ENCODE peak calls at places on chromosomes 3 and 15, in nine cellular contexts. G, F, Y, H, L, C, U, M and I are unnamed samples.

GRCh38 chr3:188296761-188297689 is 143.1 kb downstream of the LPP start:
- DNase-seq in Y (peak; percentile 27), G (no peak), U (peak; percentile 85), C (peak; percentile 79), L (peak; percentile 68), M (peak; percentile 46), H (peak; percentile 73), F (no peak), I (peak; percentile 66)

GRCh38 chr3:179768080-179768479 is 115.2 kb downstream of the USP13 start:
- DNase-seq in L (peak; percentile 67), U (peak; percentile 79), Y (peak; percentile 57), G (peak; percentile 79), M (no peak), H (peak; percentile 22), C (peak; percentile 57), F (no peak), I (peak; percentile 71)

GRCh38 chr3:14324224-14324944 is 78.0 kb upstream of the SLC6A6 start:
- DNase-seq in C (peak; percentile 2), G (no peak), Y (no peak), L (no peak), F (no peak), M (no peak), H (no peak), U (no peak), I (no peak)

GRCh38 chr3:31462050-31462569 is 70.6 kb upstream of the STT3B start:
- DNase-seq in H (no peak), Y (peak; percentile 64), U (peak; percentile 23), F (no peak), G (no peak), M (no peak), L (no peak), C (no peak), I (no peak)

GRCh38 chr15:43903864-43904290 is 77.1 kb downstream of the WDR76 start:
- DNase-seq in H (peak; percentile 44), F (peak; percentile 42), C (peak; percentile 52), M (peak; percentile 32), U (peak; percentile 73), L (peak; percentile 41), G (peak; percentile 81), Y (peak; percentile 73), I (peak; percentile 61)

GRCh38 chr3:121574449-121574848 is 6.7 kb downstream of the ARGFX start:
- DNase-seq in C (peak; percentile 77), M (no peak), Y (peak; percentile 64), H (peak; percentile 65), G (no peak), F (peak; percentile 58), U (peak; percentile 56), L (no peak), I (no peak)

GRCh38 chr3:171548918-171549317 is 88.7 kb upstream of the TNIK start:
- DNase-seq in Y (no peak), C (no peak), G (no peak), H (no peak), F (no peak), U (peak; percentile 70), L (no peak), M (no peak), I (no peak)

GRCh38 chr3:119292666-119293065 is 1.5 kb upstream of the ARHGAP31 start:
- DNase-seq in M (no peak), L (no peak), U (no peak), G (no peak), H (no peak), Y (no peak), C (no peak), F (no peak), I (no peak)

GRCh38 chr3:39121626-39122025 is 14.1 kb downstream of the TTC21A start:
- DNase-seq in U (no peak), Y (no peak), F (no peak), L (no peak), M (no peak), H (no peak), C (no peak), G (no peak), I (no peak)

DNA sequence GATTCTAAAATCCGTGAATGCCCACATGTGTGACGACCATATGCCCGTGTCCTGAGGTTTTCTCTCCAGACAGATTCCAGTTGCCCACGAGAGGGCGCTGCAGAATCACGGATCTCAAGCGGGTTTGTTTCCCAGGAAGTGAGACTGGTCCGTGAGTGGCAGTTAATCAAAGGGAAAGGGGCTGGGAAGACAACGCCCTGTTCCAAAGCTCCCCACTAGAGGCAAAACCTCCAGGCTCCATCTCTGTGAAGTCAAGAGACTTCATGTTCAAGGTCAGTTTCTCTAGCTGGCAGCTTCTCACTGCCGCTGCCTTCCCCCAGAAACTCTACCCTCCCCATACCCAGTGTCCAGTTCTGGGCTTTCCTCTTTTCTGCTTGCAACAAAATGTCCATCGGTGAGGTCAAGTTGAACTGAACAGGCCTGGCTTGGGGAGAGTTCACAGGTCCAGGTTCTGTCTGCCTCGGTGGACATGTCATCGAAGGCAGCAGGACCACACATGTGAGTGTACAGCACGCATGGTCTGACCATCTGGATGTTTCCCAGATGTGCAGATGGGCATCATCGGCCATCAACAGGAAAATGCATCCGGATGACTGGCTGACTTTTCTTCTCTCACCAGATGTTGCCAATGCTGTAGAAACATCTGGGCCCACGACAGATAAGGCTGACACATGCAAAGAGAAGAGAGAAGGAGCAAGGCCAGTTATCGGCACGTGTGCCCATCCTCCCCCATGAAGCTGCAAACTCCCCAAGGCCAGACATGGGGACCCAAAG is 44.9 kb downstream of the NOX5 start:
- DNase-seq in F (peak; percentile 92), C (peak; percentile 80), U (peak; percentile 93), H (peak; percentile 92), M (peak; percentile 82), Y (peak; percentile 96), L (peak; percentile 75), G (peak; percentile 82), I (peak; percentile 82)
- H3K4me3 ChIP-seq in F (no peak overlapping the region), C (no peak overlapping the region), U (no peak overlapping the region), H (no peak overlapping the region), M (no peak overlapping the region), Y (no peak overlapping the region), L (peak overlapping the region; percentile 42), G (peak overlapping the region; percentile 34), I (no peak overlapping the region)

GRCh38 chr15:89307046-89307587 is 27.5 kb downstream of the POLG start:
- DNase-seq in L (peak; percentile 39), G (no peak), M (no peak), U (peak; percentile 50), H (no peak), C (peak; percentile 27), Y (no peak), F (no peak), I (peak; percentile 53)

GRCh38 chr15:89303986-89304385 is 30.6 kb downstream of the POLG start:
- DNase-seq in H (no peak), U (no peak), L (no peak), C (no peak), F (no peak), G (no peak), M (no peak), Y (no peak), I (no peak)

GRCh38 chr15:89299896-89300295 is 34.7 kb downstream of the POLG start:
- DNase-seq in G (no peak), H (peak; percentile 38), Y (no peak), C (peak; percentile 17), M (no peak), L (peak; percentile 32), F (no peak), U (peak; percentile 80), I (peak; percentile 43)

GRCh38 chr15:89305395-89305794 is 29.2 kb downstream of the POLG start:
- DNase-seq in L (no peak), Y (no peak), G (no peak), F (no peak), M (no peak), U (no peak), C (no peak), H (no peak), I (no peak)

GRCh38 chr15:89301304-89302089 is 33.1 kb downstream of the POLG start:
- DNase-seq in G (no peak), C (no peak), L (no peak), F (no peak), U (no peak), M (no peak), H (no peak), Y (no peak), I (no peak)
- TF ChIP-seq CTCF in G (no peak), C (no peak), L (no peak), F (no peak), U (no peak), M (no peak), H (no peak), Y (no peak), I (no peak)

GRCh38 chr3:69092030-69092513 is 7.3 kb downstream of the ARL6IP5 start:
- DNase-seq in U (peak; percentile 40), M (no peak), C (no peak), H (no peak), L (no peak), G (no peak), F (no peak), Y (no peak), I (no peak)
- H3K4me3 ChIP-seq in U (no peak overlapping the region), M (no peak overlapping the region), C (no peak overlapping the region), H (no peak overlapping the region), L (no peak overlapping the region), G (no peak overlapping the region), F (no peak overlapping the region), Y (no peak overlapping the region), I (no peak overlapping the region)

GRCh38 chr15:66705277-66705927 is 3.4 kb downstream of the SMAD6 start:
- DNase-seq in C (no peak), Y (no peak), U (no peak), L (no peak), M (no peak), F (no peak), H (no peak), G (no peak), I (no peak)

GRCh38 chr15:66702770-66703539 is 919 bp downstream of the SMAD6 start:
- DNase-seq in Y (peak; percentile 37), H (no peak), L (no peak), F (peak; percentile 36), C (no peak), G (peak; percentile 63), U (no peak), M (no peak), I (no peak)

GRCh38 chr15:66703540-66703941 is 1.5 kb downstream of the SMAD6 start:
- DNase-seq in G (peak; percentile 75), H (no peak), Y (peak; percentile 41), M (no peak), U (peak; percentile 66), L (peak; percentile 48), F (peak; percentile 52), C (peak; percentile 22), I (no peak)

GRCh38 chr15:66704783-66705113 is 2.7 kb downstream of the SMAD6 start:
- DNase-seq in G (no peak), L (no peak), C (no peak), M (no peak), F (peak; percentile 42), U (no peak), H (no peak), Y (peak; percentile 61), I (no peak)

DNA sequence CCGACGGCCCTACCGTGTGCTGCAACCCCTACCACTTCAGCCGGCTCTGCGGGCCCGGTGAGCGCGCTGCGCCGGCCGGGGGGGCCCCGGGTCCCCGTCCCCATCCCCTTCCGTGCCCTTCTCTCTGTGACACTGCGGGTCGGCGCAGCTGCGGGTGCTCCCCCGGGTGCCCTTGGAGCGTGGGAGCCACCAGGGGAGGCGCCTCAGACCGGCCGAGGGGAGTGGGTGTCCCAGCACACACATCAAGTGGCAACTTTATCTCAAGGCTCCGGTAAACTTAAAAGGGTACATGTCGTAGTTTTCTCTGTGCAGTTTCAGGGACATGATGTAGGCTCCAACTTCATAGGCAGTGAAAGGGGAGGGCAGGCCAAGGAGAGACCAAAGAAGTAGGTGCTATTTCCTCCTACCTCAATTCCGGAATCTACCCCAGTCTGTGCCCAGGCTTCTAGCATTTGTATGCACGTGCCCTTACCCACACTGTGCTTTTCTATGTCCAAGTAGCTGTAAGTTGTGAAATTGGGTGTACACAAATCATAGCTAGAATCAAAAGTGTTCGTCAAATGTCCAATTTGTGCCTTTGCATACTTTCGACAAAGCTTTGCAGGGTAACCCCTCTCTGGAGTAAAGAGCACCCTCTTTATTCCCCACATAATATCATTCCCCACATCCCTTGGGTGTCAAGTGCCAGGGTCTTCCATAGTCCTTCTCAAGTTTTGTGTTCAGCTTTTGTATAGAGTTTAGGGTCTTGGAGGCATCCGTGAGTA is 2.2 kb downstream of the SMAD6 start:
- DNase-seq in C (no peak), U (no peak), F (no peak), G (no peak), M (no peak), H (no peak), L (no peak), Y (peak; percentile 32), I (no peak)
- TF ChIP-seq CTCF in C (no peak), U (no peak), F (no peak), G (no peak), M (no peak), H (no peak), L (no peak), Y (no peak), I (no peak)